ENCODE peak calls at places on chromosomes 5 and 9, in six cellular contexts. One of them, this sample, is unnamed.

GRCh38 chr9:14640967-14641366 is 52.3 kb downstream of the ZDHHC21 start:
- DNase-seq in mesenchymal stem cell: no peak
- DNase-seq in IMR-90: no peak
- DNase-seq in H1: no peak
- DNase-seq in H9: no peak
- DNase-seq in neuronal stem cell: no peak
- DNase-seq in this sample: no peak

GRCh38 chr5:16886366-16886736 is 49.7 kb downstream of the MYO10 start:
- DNase-seq in mesenchymal stem cell: peak; percentile 89
- DNase-seq in neuronal stem cell: no peak
- DNase-seq in H9: no peak
- DNase-seq in H1: no peak
- DNase-seq in IMR-90: peak; percentile 90
- DNase-seq in this sample: peak; percentile 94

GRCh38 chr5:110757118-110757729 is 18.4 kb downstream of the SLC25A46 start:
- DNase-seq in IMR-90: peak; percentile 60
- DNase-seq in mesenchymal stem cell: peak; percentile 65
- DNase-seq in neuronal stem cell: peak; percentile 39
- DNase-seq in H9: no peak
- DNase-seq in H1: no peak
- DNase-seq in this sample: peak; percentile 84

GRCh38 chr5:35367534-35367933 is 137.2 kb upstream of the PRLR start:
- DNase-seq in mesenchymal stem cell: no peak
- DNase-seq in IMR-90: no peak
- DNase-seq in H1: no peak
- DNase-seq in neuronal stem cell: no peak
- DNase-seq in H9: no peak
- DNase-seq in this sample: no peak

GRCh38 chr5:133742370-133743036 is 130.2 kb upstream of the FSTL4 start:
- DNase-seq in H9: no peak
- DNase-seq in H1: no peak
- DNase-seq in mesenchymal stem cell: no peak
- DNase-seq in IMR-90: no peak
- DNase-seq in neuronal stem cell: no peak
- DNase-seq in this sample: peak; percentile 8

GRCh38 chr5:165135551-165135950 is 1630.1 kb downstream of the MAT2B start:
- DNase-seq in IMR-90: no peak
- DNase-seq in H9: no peak
- DNase-seq in H1: no peak
- DNase-seq in neuronal stem cell: no peak
- DNase-seq in mesenchymal stem cell: no peak
- DNase-seq in this sample: no peak

GRCh38 chr5:173535166-173535975 is 81.1 kb downstream of the BOD1 start:
- DNase-seq in neuronal stem cell: no peak
- DNase-seq in H9: no peak
- DNase-seq in IMR-90: peak; percentile 46
- DNase-seq in mesenchymal stem cell: no peak
- DNase-seq in H1: no peak
- DNase-seq in this sample: no peak

GRCh38 chr5:53381-54174 is 38.4 kb upstream of the PLEKHG4B start:
- DNase-seq in H9: peak; percentile 91
- DNase-seq in H1: peak; percentile 46
- DNase-seq in neuronal stem cell: peak; percentile 87
- DNase-seq in IMR-90: peak; percentile 8
- DNase-seq in mesenchymal stem cell: peak; percentile 19
- DNase-seq in this sample: no peak

GRCh38 chr9:109816490-109816889 is 36.5 kb downstream of the PALM2AKAP2 start:
- DNase-seq in H1: no peak
- DNase-seq in H9: no peak
- DNase-seq in IMR-90: peak; percentile 100
- DNase-seq in mesenchymal stem cell: peak; percentile 100
- DNase-seq in neuronal stem cell: no peak
- DNase-seq in this sample: peak; percentile 74

GRCh38 chr5:63916786-63917185 is 45.5 kb downstream of the HTR1A start:
- DNase-seq in H1: no peak
- DNase-seq in mesenchymal stem cell: no peak
- DNase-seq in IMR-90: no peak
- DNase-seq in neuronal stem cell: no peak
- DNase-seq in H9: no peak
- DNase-seq in this sample: peak; percentile 73

GRCh38 chr5:98872679-98873078 is 56.1 kb downstream of the CHD1 start:
- DNase-seq in IMR-90: peak; percentile 37
- DNase-seq in mesenchymal stem cell: peak; percentile 47
- DNase-seq in H1: no peak
- DNase-seq in neuronal stem cell: no peak
- DNase-seq in H9: no peak
- DNase-seq in this sample: no peak

GRCh38 chr9:136988872-136989271 is 3.4 kb upstream of the PAXX start:
- DNase-seq in mesenchymal stem cell: no peak
- DNase-seq in IMR-90: no peak
- DNase-seq in neuronal stem cell: no peak
- DNase-seq in H1: no peak
- DNase-seq in H9: no peak
- DNase-seq in this sample: no peak

GRCh38 chr5:3155029-3155428 is 403.6 kb upstream of the IRX2 start:
- DNase-seq in mesenchymal stem cell: no peak
- DNase-seq in H9: no peak
- DNase-seq in H1: no peak
- DNase-seq in neuronal stem cell: no peak
- DNase-seq in IMR-90: no peak
- DNase-seq in this sample: no peak

GRCh38 chr9:7967851-7968250 is 168.3 kb upstream of the DMAC1 start:
- DNase-seq in mesenchymal stem cell: no peak
- DNase-seq in neuronal stem cell: no peak
- DNase-seq in IMR-90: no peak
- DNase-seq in H9: no peak
- DNase-seq in H1: no peak
- DNase-seq in this sample: peak; percentile 75

GRCh38 chr9:74498616-74499095 is 1.5 kb downstream of the RORB start:
- DNase-seq in H9: peak; percentile 51
- DNase-seq in H1: no peak
- DNase-seq in neuronal stem cell: peak; percentile 31
- DNase-seq in IMR-90: no peak
- DNase-seq in mesenchymal stem cell: no peak
- DNase-seq in this sample: no peak

GRCh38 chr5:138874241-138874640 is 894 bp downstream of the LRRTM2 start:
- DNase-seq in H1: no peak
- DNase-seq in IMR-90: peak; percentile 27
- DNase-seq in H9: no peak
- DNase-seq in mesenchymal stem cell: no peak
- DNase-seq in neuronal stem cell: no peak
- DNase-seq in this sample: peak; percentile 68

GRCh38 chr5:177542816-177543472 is 11.4 kb downstream of the FAM193B start:
- DNase-seq in neuronal stem cell: peak; percentile 66
- DNase-seq in H9: no peak
- DNase-seq in mesenchymal stem cell: no peak
- DNase-seq in H1: no peak
- DNase-seq in IMR-90: no peak
- DNase-seq in this sample: no peak

GRCh38 chr5:177111720-177112394 is 21.7 kb upstream of the NSD1 start:
- DNase-seq in IMR-90: peak; percentile 30
- DNase-seq in H1: peak; percentile 76
- DNase-seq in mesenchymal stem cell: peak; percentile 60
- DNase-seq in H9: peak; percentile 93
- DNase-seq in neuronal stem cell: peak; percentile 81
- DNase-seq in this sample: no peak

GRCh38 chr9:37902131-37902530 is 1.8 kb downstream of the SLC25A51 start:
- DNase-seq in neuronal stem cell: no peak
- DNase-seq in H1: no peak
- DNase-seq in mesenchymal stem cell: no peak
- DNase-seq in IMR-90: no peak
- DNase-seq in H9: no peak
- DNase-seq in this sample: no peak

GRCh38 chr9:135615666-135616620 is 23.4 kb downstream of the GLT6D1 start:
- DNase-seq in IMR-90: no peak
- DNase-seq in mesenchymal stem cell: no peak
- DNase-seq in neuronal stem cell: no peak
- DNase-seq in H9: peak; percentile 30
- DNase-seq in H1: no peak
- DNase-seq in this sample: no peak

GRCh38 chr5:154771383-154771901 is 16.3 kb downstream of the LARP1 start:
- DNase-seq in mesenchymal stem cell: peak; percentile 86
- DNase-seq in H1: no peak
- DNase-seq in IMR-90: peak; percentile 92
- DNase-seq in H9: peak; percentile 55
- DNase-seq in neuronal stem cell: peak; percentile 24
- DNase-seq in this sample: no peak

GRCh38 chr5:179275941-179276837 is 69.1 kb downstream of the ADAMTS2 start:
- DNase-seq in neuronal stem cell: no peak
- DNase-seq in H9: no peak
- DNase-seq in IMR-90: peak; percentile 98
- DNase-seq in mesenchymal stem cell: peak; percentile 98
- DNase-seq in H1: no peak
- DNase-seq in this sample: no peak

GRCh38 chr9:35028341-35028740 is 38.8 kb downstream of the DNAJB5 start:
- DNase-seq in H9: no peak
- DNase-seq in mesenchymal stem cell: no peak
- DNase-seq in IMR-90: peak; percentile 33
- DNase-seq in H1: no peak
- DNase-seq in neuronal stem cell: no peak
- DNase-seq in this sample: no peak
- H3K9me3 ChIP-seq in H9: peaks cover 20% of the 10 kb centered on the region
- H3K9me3 ChIP-seq in mesenchymal stem cell: no peaks in the 10 kb centered on the region
- H3K9me3 ChIP-seq in IMR-90: no peaks in the 10 kb centered on the region
- H3K9me3 ChIP-seq in H1: peaks cover 18% of the 10 kb centered on the region
- H3K9me3 ChIP-seq in neuronal stem cell: peaks cover 2% of the 10 kb centered on the region
- H3K9me3 ChIP-seq in this sample: peaks cover 2% of the 10 kb centered on the region

GRCh38 chr9:17134843-17135577 is at the start of gene CNTLN:
- DNase-seq in neuronal stem cell: peak; percentile 83
- DNase-seq in IMR-90: peak; percentile 85
- DNase-seq in H9: peak; percentile 95
- DNase-seq in mesenchymal stem cell: peak; percentile 88
- DNase-seq in H1: peak; percentile 84
- DNase-seq in this sample: peak; percentile 78
- H2BK120ac ChIP-seq in neuronal stem cell: peak within 1 kb of the TSS; percentile 99
- H2BK120ac ChIP-seq in IMR-90: peak within 1 kb of the TSS; percentile 89
- H2BK120ac ChIP-seq in H9: no peak within 1 kb of the TSS
- H2BK120ac ChIP-seq in mesenchymal stem cell: peak within 1 kb of the TSS; percentile 94
- H2BK120ac ChIP-seq in H1: no peak within 1 kb of the TSS
- H2BK120ac ChIP-seq in this sample: peak within 1 kb of the TSS; percentile 59

GRCh38 chr5:171827162-171827561 is 41.5 kb downstream of the SMIM23 start:
- DNase-seq in IMR-90: no peak
- DNase-seq in neuronal stem cell: no peak
- DNase-seq in H1: no peak
- DNase-seq in H9: no peak
- DNase-seq in mesenchymal stem cell: no peak
- DNase-seq in this sample: no peak
- H2AFZ ChIP-seq in IMR-90: no peak overlapping the region
- H2AFZ ChIP-seq in neuronal stem cell: no peak overlapping the region
- H2AFZ ChIP-seq in H1: no peak overlapping the region
- H2AFZ ChIP-seq in H9: no peak overlapping the region
- H2AFZ ChIP-seq in mesenchymal stem cell: no peak overlapping the region
- H2AFZ ChIP-seq in this sample: no peak overlapping the region

DNA sequence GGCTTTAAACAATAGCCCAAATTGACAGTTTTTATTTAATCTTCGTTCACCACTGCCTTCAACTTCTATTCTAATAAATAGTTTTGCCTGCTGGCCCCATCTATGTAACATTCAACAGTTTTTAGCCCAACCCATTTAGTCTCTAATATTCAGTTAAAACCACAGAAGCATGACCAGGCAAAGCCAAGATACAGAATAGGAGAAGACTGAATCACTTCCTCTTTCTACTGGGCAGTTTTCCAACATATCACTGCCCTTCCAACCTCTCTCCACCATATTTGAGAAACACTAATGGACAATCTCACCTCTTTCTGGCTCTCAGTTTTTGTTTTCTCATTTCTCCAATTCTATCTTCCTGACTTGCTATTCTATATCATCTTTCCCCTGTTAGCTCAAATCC is 352.9 kb downstream of the DNAH5 start:
- DNase-seq in H1: no peak
- DNase-seq in mesenchymal stem cell: peak; percentile 50
- DNase-seq in IMR-90: peak; percentile 93
- DNase-seq in neuronal stem cell: no peak
- DNase-seq in H9: no peak
- DNase-seq in this sample: no peak
- H3K9me3 ChIP-seq in H1: no peaks in the 10 kb centered on the region
- H3K9me3 ChIP-seq in mesenchymal stem cell: peaks cover under 1% of the 10 kb centered on the region
- H3K9me3 ChIP-seq in IMR-90: no peaks in the 10 kb centered on the region
- H3K9me3 ChIP-seq in neuronal stem cell: peaks cover 2% of the 10 kb centered on the region
- H3K9me3 ChIP-seq in H9: no peaks in the 10 kb centered on the region
- H3K9me3 ChIP-seq in this sample: no peaks in the 10 kb centered on the region

GRCh38 chr9:22863736-22864135 is 417.1 kb downstream of the DMRTA1 start:
- DNase-seq in IMR-90: no peak
- DNase-seq in neuronal stem cell: peak; percentile 74
- DNase-seq in mesenchymal stem cell: no peak
- DNase-seq in H1: no peak
- DNase-seq in H9: no peak
- DNase-seq in this sample: no peak
- H2BK120ac ChIP-seq in IMR-90: no peak overlapping the region
- H2BK120ac ChIP-seq in neuronal stem cell: no peak overlapping the region
- H2BK120ac ChIP-seq in mesenchymal stem cell: no peak overlapping the region
- H2BK120ac ChIP-seq in H1: no peak overlapping the region
- H2BK120ac ChIP-seq in H9: no peak overlapping the region
- H2BK120ac ChIP-seq in this sample: no peak overlapping the region

This sample was measured in trophoblast cell.